ENCODE peak calls at places on chromosomes 12 and 14, in four cellular contexts. Y, X, O and E are unnamed samples. For H3K27me3 and H3K36me3, the result is how much of the 10 kb centered on the place peaks cover.

GRCh38 chr12:94263011-94263786 is 114.8 kb downstream of the PLXNC1 start:
- DNase-seq in Y (no peak), O (no peak), X (no peak), E (no peak)

GRCh38 chr12:76555797-76556196 is 3.8 kb downstream of the OSBPL8 start:
- DNase-seq in O (no peak), Y (no peak), X (no peak), E (no peak)

GRCh38 chr14:61578745-61579144 is 116.6 kb upstream of the HIF1A start:
- DNase-seq in Y (no peak), X (no peak), O (no peak), E (no peak)

GRCh38 chr12:72467985-72468384 is 195.8 kb downstream of the TRHDE start:
- DNase-seq in X (no peak), O (no peak), Y (no peak), E (no peak)

GRCh38 chr12:102675672-102676071 is 195.3 kb upstream of the IGF1 start:
- DNase-seq in O (peak), Y (peak), X (no peak), E (no peak)

GRCh38 chr12:105334568-105334967 is 4.1 kb downstream of the C12orf75 start:
- DNase-seq in X (no peak), O (peak), Y (no peak), E (no peak)

GRCh38 chr12:43267782-43268181 is 284.2 kb downstream of the ADAMTS20 start:
- DNase-seq in O (no peak), X (no peak), Y (no peak), E (no peak)

GRCh38 chr14:104591031-104591430 is 11.5 kb downstream of the C14orf180 start:
- DNase-seq in O (no peak), Y (no peak), X (no peak), E (no peak)

GRCh38 chr14:79293482-79293881 is 917.8 kb downstream of the DIO2 start:
- DNase-seq in X (no peak), Y (no peak), O (no peak), E (no peak)

GRCh38 chr12:94152292-94153083 is 4.1 kb downstream of the PLXNC1 start:
- DNase-seq in Y (no peak), O (no peak), X (no peak), E (no peak)

GRCh38 chr14:23362200-23362599 is 2.8 kb downstream of the EFS start:
- DNase-seq in X (no peak), Y (no peak), O (no peak), E (peak)

GRCh38 chr14:30990766-30991165 is 34.7 kb upstream of the AP4S1 start:
- DNase-seq in O (no peak), Y (no peak), X (no peak), E (no peak)

GRCh38 chr12:52856787-52857186 is 8.0 kb upstream of the KRT78 start:
- DNase-seq in X (no peak), Y (no peak), O (no peak), E (no peak)

GRCh38 chr12:45214739-45215418 is 1.0 kb upstream of the ANO6 start:
- DNase-seq in X (no peak), Y (no peak), O (no peak), E (no peak)

GRCh38 chr12:9379023-9379742 is 171.0 kb upstream of the PZP start:
- DNase-seq in Y (no peak), O (no peak), X (no peak), E (no peak)

GRCh38 chr12:85835810-85836715 is at the start of gene RASSF9:
- DNase-seq in X (no peak), Y (peak), O (peak), E (no peak)

GRCh38 chr12:107079172-107080011 is 14.0 kb downstream of the CRY1 start:
- DNase-seq in X (no peak), Y (no peak), O (peak), E (peak)

GRCh38 chr12:105280966-105281693 is 45.2 kb upstream of the APPL2 start:
- DNase-seq in X (no peak), O (no peak), Y (no peak), E (no peak)

GRCh38 chr12:50934371-50934851 is 17.9 kb upstream of the HIGD1C start:
- DNase-seq in Y (no peak), O (no peak), X (no peak), E (no peak)

GRCh38 chr12:101637936-101638335 is 43.2 kb downstream of the MYBPC1 start:
- DNase-seq in X (no peak), Y (no peak), O (no peak), E (no peak)

GRCh38 chr12:110640275-110641025 is 26.5 kb downstream of the TCTN1 start:
- DNase-seq in O (no peak), X (no peak), Y (no peak), E (no peak)

GRCh38 chr14:94027566-94028449 is 1.7 kb downstream of the OTUB2 start:
- DNase-seq in Y (peak), O (no peak), X (no peak), E (no peak)

GRCh38 chr12:53948650-53949593 is 5.8 kb upstream of the HOXC12 start:
- DNase-seq in O (no peak), Y (no peak), X (no peak), E (peak)
- H3K4me3 ChIP-seq in O (no peak), Y (no peak), X (no peak), E (no peak)

GRCh38 chr14:54566152-54566409 is 847 bp upstream of the SAMD4A start:
- DNase-seq in O (no peak), Y (no peak), X (no peak), E (peak)

GRCh38 chr14:54565236-54566151 is 1.4 kb upstream of the SAMD4A start:
- DNase-seq in O (peak), X (peak), Y (peak), E (peak)

GRCh38 chr14:54564799-54565235 is 2.1 kb upstream of the SAMD4A start:
- DNase-seq in O (peak), Y (peak), X (no peak), E (no peak)

GRCh38 chr14:54562334-54562733 is 4.6 kb upstream of the SAMD4A start:
- DNase-seq in Y (no peak), X (no peak), O (peak), E (no peak)

DNA sequence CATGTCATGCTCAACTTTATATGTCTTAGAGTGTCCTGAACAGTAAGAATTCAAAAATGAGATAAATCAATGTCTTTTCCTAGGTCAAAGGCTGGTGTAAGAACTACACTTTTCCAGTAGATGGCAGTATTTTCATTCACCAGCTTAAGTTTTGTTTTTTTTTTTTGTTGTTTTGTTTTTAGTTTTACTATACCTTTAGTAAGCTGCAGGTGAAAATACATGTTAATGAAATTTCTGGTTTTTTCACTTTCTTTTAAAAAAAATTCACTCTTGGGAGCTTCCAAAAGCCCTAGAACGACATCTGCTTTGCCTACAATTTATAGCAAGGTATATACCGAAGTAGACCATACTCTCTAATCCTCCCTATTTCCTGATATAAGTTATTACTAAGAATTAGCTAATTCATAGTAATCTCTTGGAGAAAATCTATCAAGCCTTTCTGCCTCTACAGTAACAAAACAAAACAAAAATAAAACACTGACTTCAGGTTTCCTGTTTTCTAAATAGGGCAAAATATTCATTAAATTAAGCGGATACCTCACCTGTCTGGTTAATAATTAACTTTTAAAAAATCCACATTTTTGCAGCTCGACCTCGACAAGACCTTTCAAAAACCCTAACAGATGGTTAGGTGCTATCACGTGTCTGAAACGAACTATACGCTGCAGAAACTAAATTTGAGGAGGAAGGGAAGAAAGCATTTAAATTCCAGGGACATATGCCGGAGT is 2.7 kb upstream of the SAMD4A start:
- DNase-seq in X (peak), O (no peak), Y (no peak), E (peak)
- H3K27me3 ChIP-seq in X (under half), O (under half), Y (under half), E (under half)

DNA sequence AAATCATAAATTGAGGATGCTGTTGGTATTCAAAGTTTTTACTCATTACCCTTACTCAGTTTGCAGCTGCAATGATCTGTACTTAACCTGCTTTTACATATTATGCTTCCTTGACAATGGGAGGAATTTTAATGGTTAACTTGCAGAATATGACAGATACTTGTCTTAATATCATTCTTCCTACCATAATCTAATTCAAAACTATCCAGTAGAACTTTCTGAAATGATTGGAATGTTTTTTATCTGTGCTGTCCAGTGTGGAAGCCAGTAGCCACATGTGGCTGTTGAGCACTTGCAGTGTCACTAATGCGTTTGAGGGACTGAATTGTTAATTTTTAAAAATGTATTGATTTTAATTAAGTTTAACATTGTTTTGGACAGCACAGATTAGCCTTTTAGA is 23.5 kb downstream of the FGFR1OP2 start:
- DNase-seq in O (no peak), Y (no peak), X (no peak), E (no peak)
- H3K36me3 ChIP-seq in O (under half), Y (under half), X (half or more), E (under half)

DNA sequence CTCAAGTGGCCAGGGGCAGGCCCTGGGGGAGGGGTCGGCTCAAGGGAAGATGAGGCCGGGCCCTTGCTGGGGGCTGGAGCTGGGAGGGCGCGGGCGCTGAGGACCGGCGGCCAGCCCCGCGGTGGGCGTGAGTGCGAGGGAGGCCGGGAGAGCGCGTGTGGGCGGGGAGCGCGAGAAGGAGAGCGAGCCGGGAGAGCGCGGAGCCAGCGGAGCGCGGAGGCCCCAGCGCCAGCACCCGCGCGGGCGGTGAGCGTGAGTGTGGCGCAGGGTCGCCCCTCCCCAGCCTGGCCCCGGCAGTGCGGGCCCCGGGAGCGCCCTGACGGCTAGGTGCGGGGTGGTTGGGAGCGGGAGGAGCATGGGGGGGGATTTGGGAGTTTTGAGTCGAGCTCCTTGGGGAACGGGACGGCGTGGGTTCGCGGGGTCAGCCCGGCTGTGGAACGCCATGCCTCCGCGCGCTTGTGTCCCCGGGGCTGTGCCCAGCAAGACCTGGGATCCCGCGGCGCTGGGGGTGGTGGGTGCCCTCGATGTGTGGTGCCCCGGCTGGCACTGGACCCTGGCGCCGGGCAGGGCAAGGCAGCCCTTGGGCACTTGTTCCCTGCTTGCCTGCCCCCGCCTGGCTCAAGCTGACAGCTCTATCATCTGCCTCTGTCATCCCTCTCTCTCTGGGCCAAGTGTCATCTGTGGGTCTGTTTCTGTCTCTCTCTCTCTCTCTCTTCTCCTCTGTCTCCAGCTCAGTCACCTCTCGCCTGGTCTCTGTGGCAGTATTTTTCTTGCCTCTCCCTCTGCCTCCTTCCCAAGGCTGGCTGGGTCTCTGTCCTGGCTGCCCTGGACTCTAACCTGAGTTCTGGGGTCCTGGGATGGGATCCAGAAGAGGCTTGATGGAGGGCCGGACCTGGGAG is at the start of gene LBHD2:
- DNase-seq in O (no peak), Y (no peak), X (peak), E (peak)
- H3K4me3 ChIP-seq in O (no peak), Y (no peak), X (peak), E (peak)

GRCh38 chr14:69485701-69486100 is 1.2 kb downstream of the PLEKHD1 start:
- DNase-seq in X (no peak), O (no peak), Y (no peak), E (no peak)

GRCh38 chr14:69489495-69489894 is 5.0 kb downstream of the PLEKHD1 start:
- DNase-seq in X (no peak), Y (no peak), O (no peak), E (peak)

GRCh38 chr14:69487226-69487625 is 2.7 kb downstream of the PLEKHD1 start:
- DNase-seq in X (no peak), Y (no peak), O (no peak), E (no peak)

GRCh38 chr14:69485261-69485660 is 733 bp downstream of the PLEKHD1 start:
- DNase-seq in X (no peak), O (no peak), Y (no peak), E (no peak)

DNA sequence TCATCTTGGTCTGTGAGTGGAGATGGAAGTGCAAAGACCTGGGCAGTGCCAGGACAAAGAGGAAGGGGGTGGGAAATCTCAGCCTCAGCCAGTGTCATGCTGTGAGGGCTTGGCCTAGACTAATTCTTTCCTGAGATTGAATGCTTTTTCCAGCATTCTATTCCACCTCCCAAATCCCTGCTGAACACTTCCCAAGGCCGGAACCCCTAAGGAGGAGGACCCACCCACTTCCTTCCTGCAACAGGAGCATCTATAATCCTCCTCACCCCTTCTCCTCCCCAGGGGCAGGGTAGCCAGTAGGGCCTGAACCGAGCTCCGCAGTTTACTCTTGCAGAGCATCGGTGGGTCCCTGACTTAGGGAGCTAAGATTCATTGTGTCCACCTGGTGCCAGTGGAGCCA is 3.2 kb downstream of the PLEKHD1 start:
- DNase-seq in Y (no peak), X (no peak), O (no peak), E (no peak)
- H3K27me3 ChIP-seq in Y (under half), X (under half), O (under half), E (under half)

GRCh38 chr12:6530576-6531260 is 3.6 kb upstream of the GAPDH start:
- DNase-seq in X (no peak), Y (no peak), O (no peak), E (no peak)
- H3K36me3 ChIP-seq in X (under half), Y (half or more), O (half or more), E (half or more)

GRCh38 chr12:48816148-48816854 is 2.0 kb upstream of the CACNB3 start:
- DNase-seq in Y (no peak), O (no peak), X (no peak), E (no peak)
- H3K4me3 ChIP-seq in Y (peak), O (peak), X (peak), E (no peak)

GRCh38 chr12:54721312-54721711 is 73.1 kb upstream of the DCD start:
- DNase-seq in O (no peak), Y (no peak), X (no peak), E (no peak)

GRCh38 chr12:54719691-54720090 is 71.5 kb upstream of the DCD start:
- DNase-seq in X (no peak), Y (no peak), O (no peak), E (no peak)

GRCh38 chr12:54711664-54712063 is 63.5 kb upstream of the DCD start:
- DNase-seq in O (no peak), Y (no peak), X (no peak), E (no peak)

GRCh38 chr12:54716284-54716683 is 68.1 kb upstream of the DCD start:
- DNase-seq in Y (no peak), X (no peak), O (no peak), E (no peak)
- H3K27me3 ChIP-seq in Y (under half), X (under half), O (under half), E (under half)

DNA sequence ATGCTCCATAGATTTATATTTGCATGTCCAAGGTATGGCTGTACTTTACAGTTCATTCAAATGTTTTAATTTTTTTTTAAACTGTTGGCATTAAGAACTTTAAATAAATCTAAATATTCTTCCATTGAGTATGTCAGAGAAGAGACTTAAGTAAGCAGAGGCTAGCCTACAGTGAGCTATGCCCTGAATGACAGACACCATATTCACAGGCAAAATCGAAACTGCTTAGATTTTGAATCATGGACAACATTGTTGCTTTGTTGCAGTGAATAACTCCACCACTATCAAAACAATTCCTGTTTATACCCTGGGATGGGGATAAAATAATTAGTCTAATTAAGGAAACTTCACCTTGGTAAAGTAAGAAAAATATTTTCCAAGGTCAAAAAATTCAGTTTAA is 168.5 kb downstream of the EPS8 start:
- DNase-seq in O (no peak), X (no peak), Y (no peak), E (no peak)
- H3K36me3 ChIP-seq in O (under half), X (half or more), Y (half or more), E (under half)

GRCh38 chr12:116382456-116382902 is 105.0 kb upstream of the MED13L start:
- DNase-seq in X (no peak), O (peak), Y (no peak), E (peak)
- H3K4me3 ChIP-seq in X (peak), O (peak), Y (no peak), E (no peak)